ENCODE peak calls at places on chromosome 2, in eight cellular contexts. W is right lobe of liver, Y is prostate gland, N is uterus, C is A549, I is ovary, E is IMR-90, U is HepG2. G is an unnamed sample.

GRCh38 chr2:39549718-39550464 is 112.8 kb upstream of the MAP4K3 start:
- DNase-seq in W (no peak), Y (no peak), N (no peak), C (no peak), I (no peak), E (no peak), U (no peak), G (no peak)

GRCh38 chr2:25332571-25332970 is 9.2 kb downstream of the DNMT3A start:
- DNase-seq in W (no peak), Y (no peak), N (no peak), C (no peak), I (no peak), E (no peak), U (no peak), G (no peak)

GRCh38 chr2:70956141-70956540 is 20.4 kb downstream of the ATP6V1B1 start:
- DNase-seq in W (no peak), Y (no peak), N (no peak), C (no peak), I (no peak), E (no peak), U (no peak), G (no peak)

GRCh38 chr2:99404039-99404799 is 67.0 kb downstream of the EIF5B start:
- DNase-seq in W (no peak), Y (peak; percentile 77), N (no peak), C (no peak), I (no peak), E (no peak), U (no peak), G (no peak)

GRCh38 chr2:45283764-45284620 is 274.7 kb upstream of the SIX2 start:
- DNase-seq in W (no peak), Y (no peak), N (peak; percentile 27), C (peak; percentile 54), I (no peak), E (peak; percentile 83), U (no peak), G (no peak)

GRCh38 chr2:217622205-217622621 is 380.6 kb downstream of the TNS1 start:
- DNase-seq in W (no peak), Y (no peak), N (peak; percentile 36), C (peak; percentile 7), I (peak; percentile 62), E (peak; percentile 98), U (peak; percentile 85), G (no peak)

GRCh38 chr2:235568431-235568830 is 74.6 kb downstream of the AGAP1 start:
- DNase-seq in W (no peak), Y (no peak), N (no peak), C (no peak), I (no peak), E (no peak), U (no peak), G (no peak)

GRCh38 chr2:188629890-188630483 is 338.3 kb downstream of the GULP1 start:
- DNase-seq in W (no peak), Y (no peak), N (peak; percentile 24), C (no peak), I (peak; percentile 55), E (peak; percentile 51), U (no peak), G (no peak)

GRCh38 chr2:203631068-203631757 is 75.2 kb upstream of the CD28 start:
- DNase-seq in W (peak; percentile 68), Y (no peak), N (no peak), C (peak; percentile 18), I (no peak), E (no peak), U (peak; percentile 34), G (no peak)

GRCh38 chr2:122072666-122073065 is 317.2 kb downstream of the TSN start:
- DNase-seq in W (no peak), Y (no peak), N (no peak), C (no peak), I (no peak), E (peak; percentile 45), U (no peak), G (no peak)

GRCh38 chr2:71710805-71711469 is 257.6 kb downstream of the DYSF start:
- DNase-seq in W (peak; percentile 63), Y (no peak), N (no peak), C (no peak), I (no peak), E (no peak), U (peak; percentile 73), G (no peak)

GRCh38 chr2:112133344-112133743 is 4.8 kb upstream of the FBLN7 start:
- DNase-seq in W (no peak), Y (no peak), N (no peak), C (no peak), I (no peak), E (no peak), U (no peak), G (no peak)
- H3K9me3 ChIP-seq in W (no peaks in the 10 kb centered on the region), Y (no peaks in the 10 kb centered on the region), N (no peaks in the 10 kb centered on the region), C (no peaks in the 10 kb centered on the region), I (peaks cover 8% of the 10 kb centered on the region), E (no peaks in the 10 kb centered on the region), U (no peaks in the 10 kb centered on the region), G (no peaks in the 10 kb centered on the region)

DNA sequence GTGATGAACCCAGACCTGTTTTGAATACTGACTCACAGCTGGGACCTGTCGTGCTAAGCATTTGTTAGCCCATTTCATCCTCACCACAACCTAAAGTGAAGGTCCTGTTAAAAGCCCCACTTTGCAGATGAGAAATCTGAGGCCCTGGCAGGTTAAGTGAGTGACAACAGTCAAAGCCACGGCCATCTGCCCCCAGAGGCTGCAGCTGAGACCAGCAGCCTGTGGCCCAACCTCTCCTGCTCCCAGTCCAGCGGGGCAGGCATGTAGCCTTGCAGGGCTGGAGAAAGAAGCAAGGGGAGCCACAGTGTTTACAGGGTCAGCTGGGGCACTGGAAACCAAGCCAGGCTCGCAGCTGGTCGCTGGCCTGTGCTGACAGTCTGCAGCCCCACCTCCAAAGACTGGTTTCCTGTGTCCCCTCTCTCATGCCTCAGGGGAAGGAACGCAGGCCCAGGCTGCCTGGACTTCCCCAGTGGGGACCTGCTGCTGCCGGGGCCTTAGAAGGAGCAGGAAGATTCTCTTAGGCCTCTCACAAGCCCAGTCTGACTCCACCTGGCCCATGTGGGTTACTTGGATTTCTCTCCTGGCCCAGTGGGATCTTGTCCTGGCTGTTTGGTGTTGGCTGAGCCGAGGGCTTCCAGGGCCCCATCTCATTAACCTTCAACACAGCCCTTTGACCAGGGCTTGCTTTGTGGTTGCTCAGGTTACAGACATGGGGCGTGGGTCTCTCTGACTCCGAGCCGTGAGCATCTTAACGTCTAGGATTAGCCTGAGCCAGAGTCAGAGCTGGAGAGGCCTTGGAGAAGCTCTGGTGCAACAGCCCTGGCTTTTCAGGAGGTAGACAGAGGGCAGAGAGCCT is 1.7 kb downstream of the INPP5D start:
- DNase-seq in W (no peak), Y (no peak), N (no peak), C (no peak), I (peak; percentile 43), E (peak; percentile 16), U (peak; percentile 88), G (peak; percentile 60)
- TF ChIP-seq CTCF in W (peak; percentile 13), Y (no peak), N (no peak), C (no peak), I (no peak), E (peak; percentile 2), U (peak; percentile 76), G (no peak)

DNA sequence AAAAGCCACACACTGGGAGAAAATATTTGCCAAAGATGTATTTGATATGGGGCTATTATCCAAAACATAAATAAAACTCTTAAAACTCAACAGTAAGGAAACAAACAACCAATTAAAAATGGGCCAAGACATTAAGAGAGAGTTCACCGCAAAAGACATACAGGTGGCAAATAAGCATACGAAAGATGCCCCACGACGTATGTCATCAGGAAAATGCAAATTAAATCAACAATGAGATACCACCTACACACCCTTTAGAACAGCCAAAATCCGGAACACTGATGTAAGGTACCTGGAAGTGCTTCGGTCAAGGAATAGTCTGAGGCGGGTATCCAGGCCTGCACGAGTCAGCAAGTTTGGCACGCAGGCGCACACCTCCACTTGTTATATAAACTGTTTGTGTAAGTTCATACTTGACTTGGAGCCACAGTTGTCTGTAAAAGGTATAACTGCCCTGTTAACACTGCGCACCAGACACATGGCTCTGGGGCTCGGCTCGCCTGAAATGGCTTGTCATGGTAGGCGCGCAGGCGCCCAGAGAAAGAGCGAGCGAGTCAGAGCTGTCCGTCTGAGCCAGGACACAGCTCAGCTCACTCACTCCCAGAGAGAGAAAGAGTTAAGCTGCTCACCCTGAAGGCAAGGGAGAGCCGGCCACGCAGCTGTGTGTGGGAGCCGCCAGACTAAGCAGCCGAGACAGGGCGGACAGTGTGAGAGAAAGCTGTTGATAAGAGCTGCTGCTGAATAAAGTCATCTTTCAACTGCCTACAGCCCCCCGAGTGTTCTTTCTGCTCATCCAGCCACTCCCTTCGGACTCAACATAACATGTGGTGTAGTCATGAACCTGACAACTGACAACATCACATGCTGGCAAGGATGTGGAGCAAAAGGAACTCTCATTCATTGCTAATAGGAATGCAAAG is 87.3 kb downstream of the HNRNPLL start:
- DNase-seq in W (no peak), Y (peak; percentile 84), N (peak; percentile 94), C (no peak), I (peak; percentile 91), E (peak; percentile 59), U (no peak), G (peak; percentile 36)
- TF ChIP-seq POLR2A in W (no peak), Y (no peak), N (peak; percentile 54), C (no peak), I (peak; percentile 32), E (no peak), U (no peak), G (no peak)

DNA sequence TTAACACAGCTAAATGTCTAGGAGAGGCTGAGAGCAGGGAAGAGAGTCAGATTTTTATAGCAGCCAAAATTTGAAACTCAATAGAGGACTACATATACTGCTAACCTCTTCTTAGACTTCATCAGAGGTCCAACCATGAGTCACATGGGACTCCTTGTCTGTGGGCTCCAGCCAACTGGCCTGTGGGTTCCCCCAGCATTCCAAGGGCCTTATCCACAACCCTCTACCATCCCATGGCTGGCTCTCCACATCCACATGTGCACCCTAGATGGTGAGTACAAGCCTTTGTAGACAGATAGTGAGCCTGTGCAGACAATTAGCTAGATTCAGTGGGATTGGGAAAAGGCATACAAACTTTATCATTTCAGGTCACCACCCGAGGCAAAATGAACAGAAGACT is 901.9 kb upstream of the ZEB2 start:
- DNase-seq in W (no peak), Y (no peak), N (no peak), C (no peak), I (no peak), E (peak; percentile 70), U (no peak), G (no peak)
- H3K9me3 ChIP-seq in W (no peaks in the 10 kb centered on the region), Y (no peaks in the 10 kb centered on the region), N (no peaks in the 10 kb centered on the region), C (peaks cover 6% of the 10 kb centered on the region), I (peaks cover 4% of the 10 kb centered on the region), E (peaks cover 2% of the 10 kb centered on the region), U (peaks cover 15% of the 10 kb centered on the region), G (peaks cover 21% of the 10 kb centered on the region)

GRCh38 chr2:118089015-118089800 is 937 bp downstream of the INSIG2 start:
- DNase-seq in W (peak; percentile 61), Y (peak; percentile 8), N (peak; percentile 15), C (peak; percentile 22), I (no peak), E (peak; percentile 58), U (peak; percentile 89), G (peak; percentile 34)
- TF ChIP-seq CTCF in W (peak; percentile 25), Y (peak; percentile 35), N (no peak), C (no peak), I (no peak), E (no peak), U (peak; percentile 2), G (peak; percentile 29)

DNA sequence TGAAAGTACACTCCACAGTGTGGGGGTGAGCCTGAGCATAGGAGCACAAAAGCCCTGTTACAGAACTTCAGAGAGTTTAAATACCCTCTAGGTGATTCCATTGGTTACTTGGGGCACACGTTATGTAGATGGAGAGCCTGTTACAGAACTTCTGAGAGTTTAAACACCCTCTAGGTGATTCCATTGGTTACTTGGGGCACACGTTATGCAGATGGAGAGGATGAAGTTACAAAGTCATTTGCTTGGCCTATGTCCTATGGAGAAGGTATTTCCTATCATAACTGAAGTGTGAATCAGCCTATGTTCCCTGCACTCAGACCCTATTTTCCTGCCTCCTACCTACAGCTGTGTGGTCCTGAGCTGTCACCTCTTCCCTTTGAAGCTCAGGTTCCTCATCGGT is 3.8 kb upstream of the CAPN10 start:
- DNase-seq in W (no peak), Y (no peak), N (no peak), C (no peak), I (no peak), E (no peak), U (no peak), G (no peak)
- TF ChIP-seq POLR2A in W (no peak), Y (no peak), N (no peak), C (no peak), I (no peak), E (no peak), U (no peak), G (no peak)